ENCODE peak calls at places on chromosomes 5 and 9, in six cellular contexts. B is heart left ventricle; G is gastrocnemius medialis; X is esophagus squamous epithelium; A is CD8-positive, alpha-beta T cell; Z is PC-9. J is an unnamed sample. For H3K36me3 and H3K4me1, the result is how much of the 10 kb centered on the place peaks cover.

GRCh38 chr5:114419941-114420340 is 58.1 kb downstream of the KCNN2 start:
- DNase-seq in A (no peak), G (no peak), X (no peak), B (no peak), Z (no peak), J (no peak)

GRCh38 chr5:162391848-162392247 is 324.3 kb downstream of the GABRG2 start:
- DNase-seq in A (no peak), Z (no peak), B (no peak), X (no peak), G (no peak), J (no peak)

GRCh38 chr5:178415353-178415752 is 174.8 kb downstream of the COL23A1 start:
- DNase-seq in B (no peak), A (no peak), Z (no peak), X (no peak), G (no peak), J (no peak)

GRCh38 chr9:93198117-93198838 is 14.3 kb downstream of the WNK2 start:
- DNase-seq in G (no peak), X (no peak), B (no peak), Z (no peak), A (no peak), J (no peak)

GRCh38 chr9:77495834-77496671 is 152.1 kb downstream of the GNA14 start:
- DNase-seq in Z (no peak), G (no peak), B (no peak), X (no peak), A (no peak), J (no peak)

GRCh38 chr5:153276151-153276550 is 214.3 kb upstream of the GRIA1 start:
- DNase-seq in X (no peak), G (no peak), B (no peak), Z (no peak), A (no peak), J (no peak)

GRCh38 chr9:16063241-16063591 is 510.4 kb downstream of the CCDC171 start:
- DNase-seq in A (no peak), Z (no peak), X (no peak), G (no peak), B (no peak), J (no peak)

GRCh38 chr5:174246743-174247142 is 201.2 kb downstream of the NSG2 start:
- DNase-seq in B (no peak), A (no peak), G (no peak), Z (no peak), X (no peak), J (no peak)

GRCh38 chr5:126519637-126520592 is 75.1 kb downstream of the ALDH7A1 start:
- DNase-seq in Z (no peak), G (peak), A (no peak), X (no peak), B (no peak), J (peak)

GRCh38 chr9:122206118-122207046 is 22.4 kb downstream of the LHX6 start:
- DNase-seq in B (no peak), Z (no peak), A (no peak), X (no peak), G (no peak), J (no peak)

GRCh38 chr9:27247756-27248155 is 49.2 kb downstream of the EQTN start:
- DNase-seq in G (no peak), Z (peak), X (no peak), B (no peak), A (no peak), J (no peak)

GRCh38 chr5:32961066-32961429 is 249.9 kb downstream of the NPR3 start:
- DNase-seq in A (no peak), G (no peak), X (no peak), B (no peak), Z (no peak), J (no peak)

GRCh38 chr9:134600836-134601638 is 40.6 kb upstream of the COL5A1 start:
- DNase-seq in Z (no peak), A (no peak), X (no peak), G (no peak), B (no peak), J (peak)

GRCh38 chr9:76475691-76476090 is 16.7 kb downstream of the GCNT1 start:
- DNase-seq in X (no peak), B (no peak), A (no peak), G (no peak), Z (no peak), J (no peak)

GRCh38 chr9:76472925-76473324 is 13.9 kb downstream of the GCNT1 start:
- DNase-seq in A (no peak), Z (no peak), X (no peak), B (no peak), G (no peak), J (no peak)

GRCh38 chr9:76474419-76474818 is 15.4 kb downstream of the GCNT1 start:
- DNase-seq in A (no peak), G (no peak), Z (no peak), B (no peak), X (no peak), J (no peak)
- H3K36me3 ChIP-seq in A (under half), G (under half), Z (under half), B (under half), X (under half), J (under half)

DNA sequence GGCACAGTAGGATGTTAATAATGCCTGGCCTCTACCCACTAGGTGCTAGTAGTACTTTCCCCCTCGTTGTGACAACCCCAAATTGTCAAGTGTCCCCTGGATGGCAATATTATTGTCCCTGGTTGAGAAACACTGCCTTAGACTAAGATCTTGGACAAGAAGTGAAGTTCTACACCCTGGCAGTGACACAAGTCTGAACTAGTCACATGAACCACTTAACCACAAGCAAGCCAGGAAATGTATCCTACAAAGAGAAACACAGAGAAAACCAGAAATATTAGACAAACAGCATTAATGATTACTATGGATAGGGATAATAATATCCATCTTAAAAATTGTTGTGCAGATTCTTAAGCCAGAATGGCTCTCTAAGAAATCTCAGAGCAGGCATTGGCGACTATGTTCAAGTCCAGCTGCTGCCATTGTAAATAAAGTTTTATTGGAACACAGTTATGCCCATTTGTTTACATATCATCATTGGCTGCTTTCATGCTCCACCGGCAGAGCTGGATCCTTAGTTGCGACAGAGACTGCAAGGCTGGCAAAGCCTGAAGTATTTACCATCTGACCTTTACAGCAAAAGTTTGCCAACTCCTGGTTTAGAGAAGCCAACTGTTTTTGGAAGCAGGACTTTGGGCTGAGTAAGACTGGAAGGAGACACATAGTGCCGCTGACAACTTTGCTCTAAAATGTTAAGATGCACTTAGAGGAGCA is 80.8 kb downstream of the NTRK2 start:
- DNase-seq in G (no peak), Z (no peak), A (no peak), X (no peak), B (no peak), J (no peak)
- H3K4me1 ChIP-seq in G (under half), Z (under half), A (under half), X (under half), B (under half), J (under half)

GRCh38 chr5:157690690-157691433 is 19.5 kb downstream of the C5orf52 start:
- DNase-seq in X (no peak), A (no peak), Z (no peak), B (no peak), G (no peak), J (peak)

GRCh38 chr5:157686841-157687554 is 15.7 kb downstream of the C5orf52 start:
- DNase-seq in G (no peak), X (no peak), A (no peak), Z (no peak), B (no peak), J (peak)

GRCh38 chr5:157689942-157690689 is 18.8 kb downstream of the C5orf52 start:
- DNase-seq in Z (no peak), G (no peak), A (no peak), B (no peak), X (no peak), J (peak)
- TF ChIP-seq CTCF in Z (no peak), G (no peak), A (no peak), B (no peak), X (peak), J (no peak)

GRCh38 chr9:124869986-124870560 is 8.1 kb downstream of the ARPC5L start:
- DNase-seq in B (no peak), G (no peak), Z (no peak), X (peak), A (peak), J (no peak)

GRCh38 chr9:124869466-124869985 is 7.6 kb downstream of the ARPC5L start:
- DNase-seq in Z (no peak), A (peak), B (no peak), X (no peak), G (no peak), J (no peak)

GRCh38 chr9:124868511-124869465 is 6.9 kb downstream of the ARPC5L start:
- DNase-seq in Z (peak), A (peak), X (no peak), B (peak), G (peak), J (peak)

GRCh38 chr9:124870723-124871122 is 8.8 kb downstream of the ARPC5L start:
- DNase-seq in Z (no peak), A (no peak), B (no peak), X (no peak), G (no peak), J (no peak)

DNA sequence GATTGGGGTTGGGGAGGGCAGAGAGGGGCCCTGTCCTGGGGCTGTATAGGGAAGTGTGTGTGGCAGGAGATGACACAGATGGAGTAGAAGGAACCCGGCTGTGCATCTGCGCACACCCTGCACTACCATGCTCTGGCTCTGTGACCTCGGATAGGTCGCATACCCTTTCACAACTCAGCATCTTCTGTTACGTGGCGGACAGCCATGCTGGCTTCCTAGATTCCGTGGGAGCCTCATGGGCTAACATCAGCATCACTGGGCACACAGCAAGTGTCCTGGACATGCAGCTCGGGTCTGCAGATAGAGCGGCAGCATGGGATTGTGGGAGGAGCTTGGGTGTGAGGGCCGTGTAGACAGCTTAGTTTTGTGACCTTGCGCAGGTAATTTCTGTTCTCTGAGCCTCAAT is 9.2 kb downstream of the ARPC5L start:
- DNase-seq in Z (no peak), X (no peak), B (no peak), G (no peak), A (no peak), J (no peak)
- H3K36me3 ChIP-seq in Z (under half), X (under half), B (under half), G (under half), A (under half), J (under half)

GRCh38 chr5:170337055-170337454 is 39.5 kb upstream of the LCP2 start:
- DNase-seq in A (no peak), X (no peak), B (no peak), G (no peak), Z (no peak), J (no peak)
- H3K4me1 ChIP-seq in A (half or more), X (under half), B (under half), G (under half), Z (under half), J (under half)

GRCh38 chr9:82903503-82903902 is 159.4 kb downstream of the RASEF start:
- DNase-seq in B (no peak), X (no peak), Z (no peak), A (no peak), G (no peak), J (no peak)
- TF ChIP-seq CTCF in B (no peak), X (no peak), Z (no peak), A (no peak), G (no peak), J (no peak)

J was measured in right atrium auricular region.